ENCODE peak calls at places on chromosomes 4 and X, in four cellular contexts. A is NCI-H1092 treated with DMSO at 0.1 percent for 48 hours, L is neural crest cell, V is HuH-7. X is an unnamed sample.

GRCh38 chrX:118502121-118502794 is 6.6 kb downstream of the DOCK11 start:
- DNase-seq in L (no peak), V (no peak), A (no peak), X (no peak)

GRCh38 chr4:38739438-38739837 is 43.4 kb downstream of the TLR10 start:
- DNase-seq in A (no peak), L (no peak), V (no peak), X (no peak)

GRCh38 chr4:47631161-47631560 is 146.1 kb downstream of the ATP10D start:
- DNase-seq in L (no peak), A (no peak), V (no peak), X (no peak)

GRCh38 chr4:8832130-8832930 is 39.3 kb downstream of the HMX1 start:
- DNase-seq in V (no peak), L (no peak), A (no peak), X (no peak)

GRCh38 chrX:96906741-96907140 is 23.0 kb downstream of the RPA4 start:
- DNase-seq in A (no peak), V (no peak), L (no peak), X (no peak)

GRCh38 chrX:130676861-130677260 is 226.1 kb downstream of the ENOX2 start:
- DNase-seq in V (peak; percentile 15), A (no peak), L (no peak), X (no peak)

GRCh38 chr4:166172619-166173018 is 299.6 kb downstream of the TLL1 start:
- DNase-seq in V (no peak), L (no peak), A (no peak), X (no peak)

GRCh38 chr4:36348403-36348938 is 67.1 kb downstream of the DTHD1 start:
- DNase-seq in L (no peak), A (no peak), V (no peak), X (no peak)